ENCODE peak calls at places on chromosomes 1 and 21, in seven cellular contexts. L is dorsolateral prefrontal cortex, F is GM23248, R is Caco-2, W is fibroblast of lung, K is MG63, A is endodermal cell. J is an unnamed sample.

GRCh38 chr21:38297193-38297592 is 40.4 kb downstream of the KCNJ15 start:
- DNase-seq in A (no peak), K (peak; percentile 96), R (no peak), F (peak; percentile 62), W (peak; percentile 89), L (no peak), J (no peak)

GRCh38 chr1:23369335-23370013 is at the start of gene ZNF436:
- DNase-seq in L (peak; percentile 60), W (peak; percentile 91), R (no peak), K (peak; percentile 75), A (no peak), F (peak; percentile 85), J (no peak)

GRCh38 chr1:206694551-206695124 is 9.9 kb downstream of the MAPKAPK2 start:
- DNase-seq in K (no peak), A (peak; percentile 84), F (no peak), R (peak; percentile 85), L (no peak), W (no peak), J (no peak)

GRCh38 chr1:56146449-56146848 is 432.9 kb downstream of the PLPP3 start:
- DNase-seq in A (no peak), L (no peak), R (no peak), K (peak; percentile 71), W (peak; percentile 36), F (peak; percentile 66), J (peak; percentile 31)

GRCh38 chr1:53520481-53520880 is 61.3 kb downstream of the DMRTB1 start:
- DNase-seq in R (no peak), A (no peak), W (no peak), F (no peak), L (no peak), K (no peak), J (no peak)

GRCh38 chr1:24329797-24330543 is 10.8 kb downstream of the GRHL3 start:
- DNase-seq in R (no peak), K (no peak), L (no peak), W (peak; percentile 71), F (peak; percentile 61), A (no peak), J (no peak)

GRCh38 chr1:100443739-100444571 is 91.6 kb downstream of the CDC14A start:
- DNase-seq in L (no peak), F (peak; percentile 9), W (peak; percentile 90), A (no peak), K (no peak), R (no peak), J (no peak)

GRCh38 chr1:213759359-213760181 is 228.2 kb upstream of the PROX1 start:
- DNase-seq in L (no peak), W (no peak), A (no peak), K (no peak), F (no peak), R (no peak), J (no peak)

GRCh38 chr1:26723013-26723991 is 27.5 kb downstream of the ARID1A start:
- DNase-seq in F (peak; percentile 99), R (peak; percentile 41), K (peak; percentile 90), A (peak; percentile 95), W (peak; percentile 99), L (peak; percentile 86), J (peak; percentile 98)

GRCh38 chr1:222794656-222795474 is 20.0 kb upstream of the DISP1 start:
- DNase-seq in L (no peak), F (peak; percentile 30), W (no peak), R (no peak), A (no peak), K (no peak), J (no peak)

GRCh38 chr1:230109871-230110667 is 43.0 kb downstream of the GALNT2 start:
- DNase-seq in A (peak; percentile 45), W (no peak), F (no peak), R (no peak), K (no peak), L (no peak), J (no peak)

GRCh38 chr1:146039844-146040194 is 18.3 kb upstream of the HJV start:
- DNase-seq in R (no peak), L (no peak), K (no peak), A (no peak), W (no peak), F (no peak), J (no peak)

GRCh38 chr1:236253119-236253518 is 28.6 kb downstream of the ERO1B start:
- DNase-seq in A (no peak), R (no peak), W (no peak), K (no peak), F (no peak), L (no peak), J (no peak)

GRCh38 chr1:43121251-43121650 is 50.8 kb downstream of the EBNA1BP2 start:
- DNase-seq in A (no peak), K (no peak), R (no peak), W (no peak), F (no peak), L (no peak), J (no peak)

GRCh38 chr21:43719748-43720538 is 1.0 kb downstream of the PDXK start:
- DNase-seq in F (peak; percentile 56), L (no peak), R (no peak), W (no peak), K (no peak), A (peak; percentile 65), J (no peak)

GRCh38 chr1:117683571-117684285 is 77.9 kb downstream of the TENT5C start:
- DNase-seq in L (peak; percentile 39), K (no peak), W (peak; percentile 87), F (peak; percentile 61), R (no peak), A (no peak), J (peak; percentile 35)

GRCh38 chr1:150072959-150073358 is 5.4 kb downstream of the VPS45 start:
- DNase-seq in L (no peak), F (peak; percentile 65), A (no peak), W (no peak), R (no peak), K (no peak), J (no peak)

GRCh38 chr1:50521703-50522102 is 98.5 kb upstream of the DMRTA2 start:
- DNase-seq in A (no peak), K (no peak), R (no peak), L (no peak), F (no peak), W (no peak), J (no peak)

GRCh38 chr21:30257773-30258172 is 25.0 kb downstream of the KRTAP24-1 start:
- DNase-seq in F (peak; percentile 69), A (peak; percentile 74), K (no peak), W (no peak), L (no peak), R (no peak), J (no peak)

GRCh38 chr1:84379128-84379527 is 19.2 kb upstream of the DNASE2B start:
- DNase-seq in L (no peak), A (no peak), W (peak; percentile 95), K (no peak), R (no peak), F (peak; percentile 85), J (peak; percentile 39)

GRCh38 chr1:196660272-196660671 is 8.4 kb downstream of the CFH start:
- DNase-seq in R (no peak), K (no peak), W (no peak), L (no peak), A (no peak), F (no peak), J (no peak)

DNA sequence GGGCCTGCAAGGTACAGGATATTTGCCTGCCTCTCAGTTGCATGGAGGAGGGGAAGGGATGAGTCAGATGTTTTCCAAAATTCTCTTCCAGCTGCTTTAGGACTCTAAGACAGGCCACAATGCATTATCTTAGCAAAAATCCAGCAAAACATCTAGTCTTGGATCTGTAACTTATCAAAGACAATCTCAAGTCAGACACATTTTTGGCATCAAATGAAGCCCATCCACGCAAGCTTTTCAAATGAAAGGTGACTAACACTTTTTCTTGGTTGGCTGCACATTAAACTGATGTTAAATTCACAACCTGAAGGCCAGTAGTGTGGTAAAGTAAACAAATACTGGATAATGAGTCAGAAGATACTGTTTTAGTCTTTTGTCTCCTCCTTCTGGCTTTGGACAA is 21.3 kb downstream of the FAM78B start:
- DNase-seq in F (no peak), K (no peak), A (no peak), W (peak; percentile 95), R (no peak), L (no peak), J (no peak)
- H3K4me3 ChIP-seq in F (no peak overlapping the region), K (no peak overlapping the region), A (no peak overlapping the region), W (no peak overlapping the region), R (no peak overlapping the region), L (no peak overlapping the region), J (no peak overlapping the region)

GRCh38 chr1:240575976-240576666 is 35.8 kb downstream of the GREM2 start:
- DNase-seq in F (peak; percentile 82), K (peak; percentile 23), W (peak; percentile 64), R (no peak), A (no peak), L (no peak), J (no peak)

GRCh38 chr1:240571782-240572181 is 40.2 kb downstream of the GREM2 start:
- DNase-seq in W (no peak), F (no peak), A (no peak), K (no peak), L (no peak), R (no peak), J (no peak)

GRCh38 chr1:240572328-240572727 is 39.6 kb downstream of the GREM2 start:
- DNase-seq in F (no peak), K (no peak), A (no peak), L (no peak), W (no peak), R (no peak), J (no peak)

GRCh38 chr1:240579511-240579910 is 32.4 kb downstream of the GREM2 start:
- DNase-seq in L (no peak), A (no peak), F (no peak), W (no peak), K (no peak), R (no peak), J (no peak)

GRCh38 chr1:240577095-240577494 is 34.9 kb downstream of the GREM2 start:
- DNase-seq in R (no peak), F (peak; percentile 37), L (no peak), K (no peak), W (no peak), A (no peak), J (no peak)
- H3K27me3 ChIP-seq in R (no peaks in the 10 kb centered on the region), F (no peaks in the 10 kb centered on the region), L (no peaks in the 10 kb centered on the region), K (no peaks in the 10 kb centered on the region), W (no peaks in the 10 kb centered on the region), A (no peaks in the 10 kb centered on the region), J (no peaks in the 10 kb centered on the region)

GRCh38 chr1:94854458-94855306 is 34.5 kb downstream of the SLC44A3 start:
- DNase-seq in F (peak; percentile 97), A (peak; percentile 94), R (peak; percentile 72), W (peak; percentile 95), K (peak; percentile 87), L (peak; percentile 89), J (no peak)
- H3K4me3 ChIP-seq in F (peak overlapping the region; percentile 73), A (peak overlapping the region; percentile 58), R (no peak overlapping the region), W (peak overlapping the region; percentile 27), K (peak overlapping the region; percentile 39), L (peak overlapping the region; percentile 51), J (peak overlapping the region; percentile 40)

DNA sequence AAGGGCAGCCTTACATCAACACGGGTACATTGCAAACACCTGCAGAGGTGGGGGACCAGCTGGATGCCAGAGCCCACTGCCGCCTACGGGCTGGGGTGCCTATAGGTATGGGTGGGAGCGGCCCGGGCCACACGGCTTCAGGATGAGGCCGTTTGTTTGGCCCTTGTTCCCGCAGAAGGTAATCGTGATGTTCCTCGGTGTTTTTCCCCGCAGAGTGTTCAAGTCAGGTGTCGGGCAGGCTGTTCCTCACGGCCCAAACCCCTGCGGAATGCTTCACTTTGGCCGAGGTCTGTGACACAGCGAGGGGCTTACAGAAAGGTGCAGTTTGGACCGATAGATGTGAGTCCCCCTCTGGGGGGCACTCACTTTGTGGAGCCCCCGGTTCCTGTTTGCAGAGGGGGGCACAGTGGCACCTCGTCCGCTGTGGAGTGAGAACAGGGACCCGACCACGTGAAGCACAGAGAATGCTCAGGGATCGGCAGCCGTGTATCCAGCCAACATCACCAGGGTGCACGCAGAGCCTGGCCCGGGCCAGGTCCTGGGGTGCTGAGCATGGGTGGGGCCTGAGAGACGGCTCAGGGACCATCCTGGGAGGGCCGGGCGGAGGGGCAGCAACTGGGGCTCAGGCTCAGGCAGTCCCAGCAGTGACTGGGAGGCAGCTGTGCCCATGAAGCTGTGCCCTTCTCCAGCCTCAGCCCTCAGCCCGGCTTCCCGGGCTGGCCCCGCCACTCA is 453 bp upstream of the TTLL10 start:
- DNase-seq in A (peak; percentile 58), F (no peak), R (peak; percentile 23), K (no peak), W (no peak), L (no peak), J (no peak)
- H3K27me3 ChIP-seq in A (peaks cover 10% of the 10 kb centered on the region), F (peaks cover 33% of the 10 kb centered on the region), R (no peaks in the 10 kb centered on the region), K (peaks cover 28% of the 10 kb centered on the region), W (peaks cover 25% of the 10 kb centered on the region), L (peaks cover 14% of the 10 kb centered on the region), J (peaks cover 21% of the 10 kb centered on the region)